ENCODE peak calls at places on chromosomes 6 and 20, in eight cellular contexts. R is hepatocyte; I is Ammon's horn; V is CD4-positive, alpha-beta T cell; X is heart right ventricle; G is cardiac muscle cell; W is caudate nucleus; B is DMS153. C is an unnamed sample.

GRCh38 chr6:3732345-3733141 is 19.0 kb downstream of the PXDC1 start:
- DNase-seq in I (peak), B (peak), V (peak), X (peak), W (peak), G (peak), R (peak), C (peak)

GRCh38 chr6:6781172-6781876 is 192.8 kb downstream of the LY86 start:
- DNase-seq in B (no peak), I (no peak), G (peak), V (no peak), X (peak), W (no peak), R (peak), C (peak)

GRCh38 chr20:13430346-13431002 is 208.3 kb downstream of the TASP1 start:
- DNase-seq in B (no peak), X (no peak), I (no peak), V (no peak), R (peak), W (no peak), G (no peak), C (no peak)

GRCh38 chr20:47854687-47855212 is 69.5 kb upstream of the SULF2 start:
- DNase-seq in W (no peak), G (peak), X (no peak), I (no peak), B (no peak), V (no peak), R (peak), C (peak)

GRCh38 chr6:54474898-54475297 is 166.7 kb downstream of the TINAG start:
- DNase-seq in B (no peak), G (no peak), I (no peak), W (no peak), X (no peak), V (no peak), R (no peak), C (no peak)

GRCh38 chr6:36731622-36732310 is 34.1 kb downstream of the RAB44 start:
- DNase-seq in V (no peak), B (no peak), I (no peak), X (no peak), W (no peak), G (no peak), R (no peak), C (peak)

GRCh38 chr20:61608275-61609085 is 356.4 kb downstream of the CDH4 start:
- DNase-seq in W (no peak), G (peak), B (no peak), I (no peak), V (no peak), R (peak), X (no peak), C (peak)

GRCh38 chr6:121858976-121859375 is 423.5 kb downstream of the GJA1 start:
- DNase-seq in W (no peak), I (no peak), R (no peak), X (no peak), V (no peak), G (no peak), B (no peak), C (no peak)

GRCh38 chr6:41222513-41222912 is 5.6 kb upstream of the TREML4 start:
- DNase-seq in G (no peak), V (no peak), X (no peak), R (no peak), I (no peak), W (no peak), B (no peak), C (no peak)

C was measured in mesendoderm.